ENCODE peak calls at places on chromosomes 13 and 19, in four cellular contexts. X is adrenal gland, M is DND-41, O is testis. V is an unnamed sample. For H3K4me1, the result is how much of the 10 kb centered on the place peaks cover.

GRCh38 chr19:14683439-14683838 is 6.4 kb upstream of the ZNF333 start:
- DNase-seq in X (no peak), M (no peak), O (no peak), V (no peak)

GRCh38 chr13:88824218-88824617 is 1153.0 kb downstream of the SLITRK5 start:
- DNase-seq in X (no peak), M (no peak), O (no peak), V (no peak)

GRCh38 chr19:4597278-4597974 is 37.9 kb upstream of the SEMA6B start:
- DNase-seq in X (no peak), M (no peak), O (no peak), V (no peak)

GRCh38 chr19:2212861-2213711 is 23.0 kb downstream of the PLEKHJ1 start:
- DNase-seq in X (no peak), M (no peak), O (no peak), V (no peak)

GRCh38 chr13:112732679-112733078 is 42.8 kb downstream of the ATP11A start:
- DNase-seq in X (no peak), M (no peak), O (no peak), V (no peak)

GRCh38 chr13:73547239-73547638 is 488.4 kb downstream of the KLF5 start:
- DNase-seq in X (no peak), M (no peak), O (no peak), V (no peak)

GRCh38 chr13:73708393-73708985 is 425.7 kb downstream of the KLF12 start:
- DNase-seq in X (peak), M (peak), O (peak), V (no peak)

GRCh38 chr19:44747739-44748425 is 626 bp upstream of the BCL3 start:
- DNase-seq in X (peak), M (peak), O (peak), V (peak)

GRCh38 chr19:35042056-35042730 is 672 bp downstream of the HPN start:
- DNase-seq in X (no peak), M (no peak), O (no peak), V (no peak)

GRCh38 chr19:55116232-55117062 is 990 bp downstream of the PPP1R12C start:
- DNase-seq in X (peak), M (peak), O (peak), V (peak)

GRCh38 chr19:5389353-5389752 is 48.7 kb upstream of the PTPRS start:
- DNase-seq in X (no peak), M (no peak), O (no peak), V (no peak)

GRCh38 chr13:101941095-101941777 is 460.6 kb downstream of the FGF14 start:
- DNase-seq in X (no peak), M (no peak), O (no peak), V (no peak)
- TF ChIP-seq CTCF in X (peak), M (peak), O (no peak), V (no peak)

DNA sequence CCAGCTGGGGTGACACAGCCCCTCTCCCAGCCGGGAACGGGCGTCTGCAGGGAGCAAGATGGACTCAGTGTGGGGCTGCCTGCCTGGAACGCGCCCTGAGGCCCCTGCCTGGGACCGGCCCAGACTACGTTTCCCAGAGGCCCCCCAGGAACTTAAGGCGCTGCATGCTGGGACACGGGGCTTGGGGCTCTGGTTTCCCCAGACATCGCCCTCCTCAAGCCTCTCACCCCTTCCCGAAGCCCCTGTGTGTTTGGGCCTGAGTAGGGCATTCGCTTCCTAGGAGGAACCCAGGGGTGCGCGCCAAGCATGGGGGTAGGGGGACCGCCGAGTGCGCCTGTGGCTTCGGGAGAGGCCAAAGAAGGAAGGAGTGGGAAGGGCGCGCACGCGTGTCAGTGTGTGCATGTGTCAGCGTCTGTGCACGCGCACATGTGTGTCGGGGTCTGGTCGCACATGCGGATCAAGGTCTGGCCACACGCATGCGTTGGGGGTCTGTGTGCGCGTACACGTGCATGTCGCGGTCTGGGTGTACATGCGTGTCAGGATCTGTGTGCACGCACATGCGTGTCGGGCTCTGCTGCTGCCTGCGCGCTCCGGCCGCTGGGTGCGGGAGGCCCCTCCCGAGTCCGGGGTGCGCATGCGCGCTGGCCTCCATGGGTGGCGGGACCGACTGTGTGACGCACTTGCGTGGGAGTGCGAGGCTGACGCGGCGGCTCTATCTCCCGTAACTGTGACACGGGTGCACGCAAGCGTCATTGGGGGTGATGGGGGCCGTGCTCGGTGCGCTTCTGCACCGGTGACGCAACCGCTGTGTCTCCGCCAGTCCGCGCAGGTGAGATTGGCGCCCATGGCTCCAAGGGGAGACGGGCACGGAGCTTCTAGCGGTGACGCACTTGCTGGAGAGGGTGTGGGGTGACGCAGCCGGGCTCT is 16.2 kb downstream of the ZNF331 start:
- DNase-seq in X (peak), M (peak), O (peak), V (peak)
- H3K4me3 ChIP-seq in X (no peak), M (peak), O (peak), V (peak)

DNA sequence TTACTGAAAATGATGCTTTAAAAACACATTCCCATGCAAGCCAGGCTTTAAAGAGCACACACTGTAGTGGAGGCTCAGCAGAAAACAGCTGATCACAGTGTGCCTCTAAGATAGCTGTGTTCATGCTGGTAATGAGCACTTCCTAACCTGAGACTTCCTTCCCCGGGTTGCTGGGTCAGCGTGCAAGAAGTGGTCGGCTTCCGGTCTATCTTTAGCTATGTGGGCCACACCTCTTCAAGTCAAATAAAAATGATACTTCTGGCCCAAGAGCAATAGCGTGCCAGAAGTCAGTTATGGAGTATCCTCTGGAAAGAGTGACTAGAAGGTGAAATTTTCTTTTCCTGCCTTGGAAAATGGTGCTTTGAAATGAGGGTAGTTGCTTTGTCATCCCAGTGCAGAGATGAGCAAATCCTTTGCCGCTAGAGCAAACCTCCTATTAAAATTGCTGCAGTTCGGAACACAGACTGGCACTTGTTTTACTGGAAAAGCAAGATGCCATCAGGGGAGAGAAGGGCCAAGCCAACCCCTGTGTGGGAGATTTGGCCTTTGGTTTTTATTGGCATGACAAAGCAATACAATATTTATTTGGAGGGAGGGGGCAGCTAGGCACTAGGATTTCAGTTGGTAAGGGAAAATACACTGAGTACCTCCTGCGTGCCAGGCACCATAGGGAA is 64.2 kb downstream of the ARHGAP35 start:
- DNase-seq in X (peak), M (no peak), O (no peak), V (no peak)
- H3K4me1 ChIP-seq in X (under half), M (under half), O (under half), V (under half)

DNA sequence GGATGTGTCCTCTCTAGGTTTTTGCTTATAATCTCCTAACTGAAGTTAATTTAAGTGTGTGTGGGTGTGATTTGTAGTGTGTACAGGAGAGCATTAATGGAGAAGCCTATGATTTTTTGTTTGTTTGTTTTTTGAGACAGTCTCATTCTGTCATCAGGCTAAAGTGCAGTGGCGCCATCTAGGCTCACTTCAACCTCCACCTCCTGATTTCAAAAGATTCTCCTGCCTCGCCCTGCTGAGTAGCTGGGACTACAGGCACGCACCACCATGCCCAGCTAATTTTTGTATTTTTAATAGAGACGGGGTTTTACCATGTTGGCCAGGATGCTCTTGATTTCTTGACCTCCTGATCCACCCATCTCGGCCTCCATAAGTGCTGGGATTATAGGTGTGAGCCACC is 20.6 kb downstream of the ZNF701 start:
- DNase-seq in X (no peak), M (peak), O (no peak), V (no peak)
- TF ChIP-seq CTCF in X (no peak), M (peak), O (no peak), V (no peak)